ENCODE peak calls at places on chromosome 13, in five cellular contexts. Q is GM10248, F is PC-3, I is stomach, J is Calu3. V is an unnamed sample.
A peak's percentile ranks its signal among the peaks of the same experiment; 100 is the strongest.

GRCh38 chr13:33204130-33204927 is 81.2 kb downstream of the STARD13 start:
- DNase-seq in J (no peak), I (peak; percentile 31), F (no peak), Q (no peak), V (no peak)

GRCh38 chr13:113671066-113672001 is 4.3 kb downstream of the GRK1 start:
- DNase-seq in J (no peak), F (no peak), I (peak; percentile 23), Q (no peak), V (peak; percentile 27)

GRCh38 chr13:106348032-106348431 is 187.4 kb downstream of the EFNB2 start:
- DNase-seq in I (no peak), J (no peak), F (peak; percentile 88), Q (no peak), V (peak; percentile 43)

GRCh38 chr13:89279374-89279773 is 1608.2 kb downstream of the SLITRK5 start:
- DNase-seq in F (peak; percentile 11), J (no peak), I (no peak), Q (no peak), V (no peak)

GRCh38 chr13:98142427-98143156 is at the start of gene FARP1:
- DNase-seq in J (peak; percentile 77), Q (peak; percentile 65), F (peak; percentile 79), I (peak; percentile 88), V (peak; percentile 88)

GRCh38 chr13:51225034-51225433 is 2.8 kb downstream of the FAM124A start:
- DNase-seq in J (no peak), Q (no peak), F (no peak), I (no peak), V (no peak)

GRCh38 chr13:77213644-77214043 is 113.2 kb downstream of the MYCBP2 start:
- DNase-seq in Q (no peak), J (no peak), F (peak; percentile 4), I (no peak), V (no peak)

GRCh38 chr13:84821261-84821660 is 939.0 kb upstream of the SLITRK1 start:
- DNase-seq in I (no peak), Q (no peak), J (no peak), F (no peak), V (no peak)

GRCh38 chr13:64633948-64634347 is 2596.2 kb downstream of the PCDH9 start:
- DNase-seq in J (no peak), F (no peak), Q (no peak), I (no peak), V (no peak)

GRCh38 chr13:98443329-98443728 is 133.6 kb downstream of the STK24 start:
- DNase-seq in F (peak; percentile 63), J (no peak), Q (no peak), I (no peak), V (no peak)

GRCh38 chr13:80873589-80873988 is 532.7 kb upstream of the SPRY2 start:
- DNase-seq in F (peak; percentile 7), Q (peak; percentile 14), I (no peak), J (no peak), V (no peak)

GRCh38 chr13:42561752-42562467 is 12.0 kb upstream of the TNFSF11 start:
- DNase-seq in I (no peak), F (peak; percentile 42), Q (no peak), J (no peak), V (no peak)

GRCh38 chr13:33194820-33195692 is 90.5 kb downstream of the STARD13 start:
- DNase-seq in F (peak; percentile 54), Q (peak; percentile 63), J (no peak), I (peak; percentile 30), V (no peak)

GRCh38 chr13:93224545-93224944 is 2.1 kb upstream of the GPC6 start:
- DNase-seq in F (peak; percentile 22), J (no peak), Q (no peak), I (no peak), V (peak; percentile 72)

GRCh38 chr13:50222569-50223332 is 207.5 kb downstream of the KCNRG start:
- DNase-seq in I (peak; percentile 67), Q (no peak), F (peak; percentile 66), J (no peak), V (no peak)

GRCh38 chr13:57582032-57582431 is 49.5 kb upstream of the PCDH17 start:
- DNase-seq in Q (no peak), J (no peak), F (no peak), I (no peak), V (peak; percentile 46)
- TF ChIP-seq CTCF in Q (no peak), J (no peak), F (no peak), I (no peak), V (peak; percentile 22)

GRCh38 chr13:87667686-87668085 is 3.5 kb upstream of the SLITRK5 start:
- DNase-seq in J (no peak), I (no peak), Q (no peak), F (peak; percentile 32), V (no peak)

GRCh38 chr13:87671031-87671823 is at the start of gene SLITRK5:
- DNase-seq in Q (peak; percentile 74), I (peak; percentile 70), F (peak; percentile 74), J (no peak), V (peak; percentile 66)

GRCh38 chr13:87671824-87672603 is 843 bp downstream of the SLITRK5 start:
- DNase-seq in I (no peak), F (no peak), Q (peak; percentile 7), J (no peak), V (no peak)

GRCh38 chr13:87666826-87667225 is 4.3 kb upstream of the SLITRK5 start:
- DNase-seq in I (no peak), Q (no peak), J (no peak), F (no peak), V (no peak)

GRCh38 chr13:87669379-87669978 is 1.7 kb upstream of the SLITRK5 start:
- DNase-seq in Q (peak; percentile 19), F (peak; percentile 59), J (no peak), I (no peak), V (peak; percentile 49)
- TF ChIP-seq CTCF in Q (peak; percentile 55), F (peak; percentile 70), J (no peak), I (no peak), V (peak; percentile 47)

DNA sequence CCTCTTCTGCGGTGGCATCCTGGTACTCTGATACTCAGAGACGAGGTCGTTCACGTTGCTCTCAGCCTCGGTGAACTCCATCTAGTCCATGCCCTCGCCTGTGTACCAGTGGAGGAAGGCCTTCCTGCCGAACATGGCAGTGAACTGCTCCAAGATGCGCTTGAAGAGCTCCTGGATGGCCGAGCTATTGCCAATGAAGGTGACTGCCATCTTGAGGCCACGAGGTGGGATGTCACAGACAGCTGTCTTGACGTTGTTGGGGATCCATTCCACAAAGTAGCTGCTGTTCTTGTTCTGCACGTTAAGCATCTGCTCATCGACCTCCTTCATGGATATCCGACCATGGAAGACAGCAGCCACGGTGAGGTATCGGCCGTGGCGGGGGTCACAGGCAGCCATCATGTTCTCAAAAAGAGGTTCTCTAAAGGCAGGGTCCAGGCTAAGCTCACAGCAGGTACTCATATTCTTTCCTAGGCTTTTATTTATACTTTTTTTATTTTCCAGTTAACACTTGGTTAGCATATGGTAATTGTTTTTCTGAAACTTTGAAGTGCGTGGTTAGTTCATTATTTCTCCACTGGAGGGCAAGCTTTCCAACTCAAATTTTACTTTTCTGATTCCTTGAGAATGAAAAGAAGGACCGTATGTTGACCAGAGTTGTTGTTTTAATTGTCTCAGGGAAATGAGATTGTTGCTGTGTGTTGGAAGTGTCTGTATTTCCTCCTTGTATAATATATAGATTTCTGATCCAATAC is 72.4 kb upstream of the RGCC start:
- DNase-seq in F (peak; percentile 36), J (no peak), I (no peak), Q (no peak), V (no peak)
- TF ChIP-seq CTCF in F (peak; percentile 63), J (peak; percentile 22), I (peak; percentile 21), Q (no peak), V (peak; percentile 32)

DNA sequence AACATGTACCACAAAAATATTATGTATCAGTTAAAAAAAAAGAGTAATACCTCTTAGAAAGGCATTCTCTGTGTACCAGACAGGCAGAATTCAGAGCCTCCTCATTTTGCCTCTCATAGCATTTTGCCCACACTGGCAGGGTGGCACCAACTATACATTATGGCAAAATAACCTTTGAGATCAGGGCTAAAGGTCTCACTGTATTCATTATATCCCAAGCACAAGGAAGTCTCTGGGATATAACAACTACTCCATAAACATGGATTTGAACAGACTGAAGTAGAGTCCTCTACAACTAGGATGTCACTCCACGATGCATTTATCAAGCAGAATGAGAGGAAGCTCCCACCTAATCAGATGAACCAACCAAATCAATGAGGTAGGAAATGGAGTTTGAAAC is 10.6 kb downstream of the SUCLA2 start:
- DNase-seq in F (no peak), Q (no peak), I (no peak), J (no peak), V (no peak)
- TF ChIP-seq CTCF in F (no peak), Q (no peak), I (no peak), J (no peak), V (no peak)

DNA sequence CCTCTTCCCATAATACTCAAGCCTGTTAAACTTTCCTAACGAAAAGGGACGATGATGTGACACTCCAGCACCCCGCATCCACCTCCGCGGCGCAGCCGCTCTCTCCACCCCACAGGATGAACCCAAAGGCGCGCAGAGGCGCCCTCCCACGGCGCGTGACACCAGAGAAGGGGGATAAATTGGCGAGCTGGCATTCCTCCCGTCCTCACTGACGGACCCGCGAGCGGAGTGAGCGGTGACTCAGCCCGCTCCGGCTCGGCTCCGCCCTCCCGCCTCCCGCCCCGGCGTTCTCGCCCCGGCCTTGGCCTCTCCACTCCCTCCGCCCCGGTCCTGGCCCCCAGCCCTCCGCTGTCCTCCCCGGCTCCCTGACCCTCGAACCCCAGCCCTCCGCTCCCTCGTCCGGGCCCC is 590 bp downstream of the TUBGCP3 start:
- DNase-seq in J (peak; percentile 54), I (peak; percentile 82), F (peak; percentile 74), Q (peak; percentile 84), V (peak; percentile 92)
- TF ChIP-seq CTCF in J (no peak), I (no peak), F (peak; percentile 14), Q (peak; percentile 13), V (no peak)

GRCh38 chr13:53200498-53201453 is 172.2 kb downstream of the OLFM4 start:
- DNase-seq in I (peak; percentile 33), J (no peak), Q (peak; percentile 26), F (no peak), V (no peak)

GRCh38 chr13:53201454-53202225 is 173.0 kb downstream of the OLFM4 start:
- DNase-seq in Q (no peak), I (no peak), F (no peak), J (no peak), V (no peak)

GRCh38 chr13:53204598-53204997 is 176.0 kb downstream of the OLFM4 start:
- DNase-seq in J (no peak), I (no peak), F (no peak), Q (no peak), V (no peak)

GRCh38 chr13:53206455-53206854 is 177.8 kb downstream of the OLFM4 start:
- DNase-seq in Q (no peak), I (no peak), J (no peak), F (peak; percentile 4), V (peak; percentile 10)
- TF ChIP-seq CTCF in Q (peak; percentile 26), I (no peak), J (no peak), F (peak; percentile 36), V (peak; percentile 47)

GRCh38 chr13:30158774-30159445 is 148.4 kb downstream of the KATNAL1 start:
- DNase-seq in Q (no peak), F (peak; percentile 35), I (peak; percentile 53), J (peak; percentile 9), V (no peak)
- TF ChIP-seq CTCF in Q (peak; percentile 22), F (peak; percentile 51), I (peak; percentile 50), J (no peak), V (peak; percentile 29)

V was measured in Caco-2.